ENCODE peak calls at places on chromosomes 16 and 17, in ten cellular contexts. Y is colonic mucosa, S is HCT116, W is ascending aorta, J is GM20000, T is cardiac muscle cell, Q is adrenal gland, A is heart left ventricle, P is lower lobe of right lung, M is BJ. V is an unnamed sample.

GRCh38 chr16:49277386-49277742 is 4.3 kb downstream of the CBLN1 start:
- DNase-seq in J (no peak), P (no peak), T (no peak), A (no peak), Q (no peak), W (no peak), S (no peak), Y (no peak), M (no peak), V (no peak)

GRCh38 chr16:3202903-3203539 is 15.0 kb downstream of the OR1F1 start:
- DNase-seq in Y (no peak), T (no peak), A (no peak), M (no peak), J (no peak), P (no peak), Q (no peak), S (no peak), W (no peak), V (no peak)

GRCh38 chr17:6095501-6095900 is 25.3 kb downstream of the WSCD1 start:
- DNase-seq in A (no peak), T (no peak), M (no peak), P (peak), W (no peak), Y (no peak), S (no peak), J (no peak), Q (no peak), V (no peak)

GRCh38 chr17:50421308-50422031 is 4.5 kb upstream of the ACSF2 start:
- DNase-seq in M (no peak), Q (no peak), Y (no peak), J (peak), P (no peak), S (no peak), A (no peak), W (no peak), T (no peak), V (no peak)

GRCh38 chr16:84907575-84907974 is 87.8 kb downstream of the CRISPLD2 start:
- DNase-seq in P (no peak), J (no peak), Y (no peak), T (no peak), Q (peak), S (no peak), W (no peak), A (no peak), M (peak), V (no peak)

GRCh38 chr16:31476305-31477219 is 4.6 kb downstream of the TGFB1I1 start:
- DNase-seq in M (no peak), J (peak), S (no peak), Q (peak), P (peak), Y (peak), W (no peak), A (peak), T (peak), V (peak)

GRCh38 chr17:1490643-1491405 is 1.7 kb downstream of the MYO1C start:
- DNase-seq in Q (peak), J (peak), T (peak), P (peak), A (peak), S (no peak), Y (peak), M (no peak), W (no peak), V (peak)

GRCh38 chr17:72121164-72122001 is 563 bp downstream of the SOX9 start:
- DNase-seq in Q (no peak), T (peak), W (no peak), A (peak), M (no peak), S (no peak), J (peak), P (peak), Y (peak), V (peak)

GRCh38 chr17:61385869-61386245 is 13.8 kb upstream of the TBX2 start:
- DNase-seq in A (no peak), T (no peak), S (no peak), Q (no peak), W (no peak), P (peak), Y (no peak), J (no peak), M (no peak), V (no peak)

GRCh38 chr16:30526137-30526822 is at the start of gene ZNF768:
- DNase-seq in A (peak), W (no peak), Y (peak), Q (peak), J (peak), T (peak), M (no peak), P (peak), S (no peak), V (peak)

GRCh38 chr17:47884905-47885735 is 10.9 kb upstream of the SP2 start:
- DNase-seq in M (no peak), Q (no peak), T (no peak), S (no peak), P (peak), J (no peak), Y (peak), A (no peak), W (no peak), V (no peak)

GRCh38 chr17:79991140-79991923 is 44.3 kb downstream of the TBC1D16 start:
- DNase-seq in J (peak), M (no peak), Q (peak), W (no peak), P (peak), Y (peak), S (peak), T (peak), A (peak), V (peak)

GRCh38 chr16:18809165-18809564 is 7.8 kb upstream of the ARL6IP1 start:
- DNase-seq in Y (no peak), A (no peak), W (no peak), Q (no peak), S (no peak), T (no peak), M (no peak), P (no peak), J (no peak), V (no peak)

GRCh38 chr17:17748604-17749003 is 67.3 kb downstream of the RAI1 start:
- DNase-seq in Q (no peak), J (no peak), Y (no peak), W (no peak), T (no peak), M (no peak), S (no peak), A (no peak), P (no peak), V (no peak)

GRCh38 chr17:66930933-66931332 is 33.6 kb upstream of the CACNG4 start:
- DNase-seq in Y (no peak), M (no peak), J (no peak), A (no peak), Q (no peak), T (no peak), W (no peak), S (peak), P (no peak), V (peak)

GRCh38 chr16:47905771-47906170 is 250.0 kb downstream of the ABCC12 start:
- DNase-seq in W (no peak), S (no peak), Y (no peak), P (no peak), T (no peak), Q (no peak), M (peak), J (no peak), A (no peak), V (no peak)

GRCh38 chr17:38449364-38449763 is 21.1 kb downstream of the ARHGAP23 start:
- DNase-seq in T (no peak), Q (no peak), J (no peak), A (no peak), Y (no peak), S (no peak), W (no peak), M (no peak), P (no peak), V (peak)

GRCh38 chr16:69890114-69890890 is 60.8 kb upstream of the CLEC18A start:
- DNase-seq in S (no peak), Y (peak), T (peak), M (peak), J (no peak), P (no peak), W (peak), A (peak), Q (peak), V (no peak)

GRCh38 chr16:69905171-69905555 is 46.0 kb upstream of the CLEC18A start:
- DNase-seq in A (no peak), Q (no peak), J (no peak), S (no peak), M (no peak), W (no peak), P (no peak), T (no peak), Y (no peak), V (no peak)

GRCh38 chr16:11135167-11135973 is 120.6 kb downstream of the SOCS1 start:
- DNase-seq in T (no peak), Y (no peak), J (no peak), M (peak), A (no peak), S (no peak), P (no peak), W (no peak), Q (no peak), V (no peak)

GRCh38 chr17:7851438-7852261 is 3.2 kb upstream of the TMEM88 start:
- DNase-seq in M (no peak), P (peak), T (peak), Y (peak), S (no peak), W (no peak), A (peak), J (peak), Q (peak), V (peak)

GRCh38 chr17:82956146-82956725 is 116.4 kb upstream of the ZNF750 start:
- DNase-seq in W (no peak), J (no peak), Q (no peak), P (no peak), A (no peak), Y (no peak), S (no peak), T (no peak), M (no peak), V (no peak)

GRCh38 chr16:4414187-4414909 is 2.0 kb downstream of the CORO7 start:
- DNase-seq in P (no peak), W (no peak), Y (no peak), T (no peak), Q (no peak), A (no peak), M (no peak), S (no peak), J (peak), V (no peak)

GRCh38 chr16:85927326-85927725 is 28.4 kb downstream of the IRF8 start:
- DNase-seq in W (no peak), A (no peak), J (no peak), M (no peak), S (no peak), Y (no peak), T (no peak), P (no peak), Q (no peak), V (no peak)

GRCh38 chr16:85930321-85930720 is 31.4 kb downstream of the IRF8 start:
- DNase-seq in P (no peak), T (no peak), A (no peak), W (no peak), Y (no peak), J (no peak), Q (no peak), M (no peak), S (no peak), V (no peak)

GRCh38 chr16:85927938-85928337 is 29.0 kb downstream of the IRF8 start:
- DNase-seq in W (no peak), M (no peak), Y (no peak), J (no peak), A (no peak), S (no peak), T (no peak), P (no peak), Q (no peak), V (no peak)

GRCh38 chr16:85928411-85928820 is 29.5 kb downstream of the IRF8 start:
- DNase-seq in Q (peak), M (peak), W (peak), P (peak), J (no peak), S (no peak), T (no peak), Y (no peak), A (no peak), V (no peak)

GRCh38 chr16:85929259-85929704 is 30.3 kb downstream of the IRF8 start:
- DNase-seq in Q (no peak), J (no peak), M (no peak), Y (no peak), A (no peak), W (no peak), S (no peak), P (no peak), T (no peak), V (peak)
- TF ChIP-seq CTCF in Q (no peak), J (no peak), M (no peak), Y (no peak), A (no peak), W (no peak), S (no peak), P (no peak), T (no peak), V (no peak)

DNA sequence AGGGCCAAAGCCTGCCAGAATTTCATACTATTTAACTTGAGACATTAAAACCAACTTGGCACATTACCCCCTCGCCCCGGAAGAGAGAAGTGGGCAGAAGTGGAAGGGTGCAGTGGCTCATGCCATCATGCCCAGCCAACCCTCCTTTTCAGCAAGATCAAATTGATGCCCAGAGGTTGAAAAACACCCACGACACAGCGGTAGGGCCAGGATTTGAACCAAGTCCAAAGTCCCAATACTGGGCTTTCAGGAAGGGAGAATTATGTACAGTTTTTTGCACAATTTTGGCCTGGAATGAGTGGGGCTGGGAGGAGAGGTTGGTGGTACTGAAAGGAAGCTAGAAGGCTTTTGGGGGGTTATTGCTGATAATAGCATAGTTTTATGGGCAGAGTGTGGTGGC is 11.0 kb downstream of the PDP2 start:
- DNase-seq in J (no peak), W (no peak), Y (no peak), Q (no peak), S (no peak), M (no peak), P (no peak), T (no peak), A (no peak), V (no peak)
- TF ChIP-seq CTCF in J (no peak), W (no peak), Y (no peak), Q (no peak), S (no peak), M (no peak), P (no peak), T (no peak), A (no peak), V (no peak)

GRCh38 chr16:25108054-25108453 is 3.5 kb upstream of the LCMT1 start:
- DNase-seq in T (no peak), Y (no peak), S (no peak), J (peak), W (no peak), Q (no peak), M (no peak), A (no peak), P (no peak), V (peak)
- TF ChIP-seq CTCF in T (no peak), Y (no peak), S (peak), J (peak), W (no peak), Q (no peak), M (no peak), A (no peak), P (no peak), V (no peak)

GRCh38 chr17:27496005-27496404 is 39.8 kb downstream of the KSR1 start:
- DNase-seq in W (no peak), P (no peak), S (no peak), J (peak), Q (no peak), A (no peak), Y (no peak), T (no peak), M (no peak), V (no peak)

GRCh38 chr17:27498615-27499316 is 42.5 kb downstream of the KSR1 start:
- DNase-seq in Q (no peak), P (no peak), M (no peak), J (no peak), A (no peak), T (no peak), W (no peak), S (no peak), Y (no peak), V (no peak)

GRCh38 chr17:27496971-27497370 is 40.7 kb downstream of the KSR1 start:
- DNase-seq in M (no peak), A (no peak), Q (no peak), P (no peak), S (no peak), T (no peak), Y (no peak), J (no peak), W (no peak), V (no peak)

GRCh38 chr17:27496501-27496943 is 40.3 kb downstream of the KSR1 start:
- DNase-seq in Q (no peak), A (no peak), S (no peak), J (peak), M (no peak), W (no peak), T (no peak), P (no peak), Y (no peak), V (peak)

DNA sequence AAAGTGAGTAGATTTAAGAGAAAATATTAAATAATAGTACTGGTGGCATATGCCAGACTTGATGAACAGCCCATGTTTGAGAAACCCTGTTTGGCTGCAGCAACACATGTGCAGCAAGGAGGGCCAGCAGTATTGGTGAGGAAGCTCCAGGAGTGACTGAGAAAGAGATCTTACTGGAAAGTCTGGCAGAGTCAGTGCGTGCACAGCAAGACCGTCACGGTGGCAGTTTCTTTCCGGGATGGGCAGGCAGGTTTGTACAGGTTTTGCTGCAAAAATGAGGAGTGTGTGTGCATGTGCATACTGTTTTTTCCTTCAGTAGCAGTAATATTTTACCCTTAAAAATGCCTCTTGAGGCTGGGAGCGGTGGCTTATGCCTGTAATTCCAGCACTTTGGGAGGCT is 41.4 kb downstream of the KSR1 start:
- DNase-seq in A (no peak), T (no peak), M (no peak), S (no peak), J (no peak), Y (no peak), P (no peak), W (no peak), Q (no peak), V (no peak)
- TF ChIP-seq CTCF in A (no peak), T (no peak), M (no peak), S (no peak), J (no peak), Y (no peak), P (no peak), W (no peak), Q (no peak), V (no peak)

GRCh38 chr16:8855051-8855786 is 13.6 kb downstream of the CARHSP1 start:
- DNase-seq in J (no peak), A (no peak), T (no peak), W (no peak), P (peak), Y (peak), Q (no peak), S (no peak), M (no peak), V (peak)
- TF ChIP-seq CTCF in J (no peak), A (no peak), T (no peak), W (no peak), P (no peak), Y (no peak), Q (no peak), S (peak), M (peak), V (peak)

DNA sequence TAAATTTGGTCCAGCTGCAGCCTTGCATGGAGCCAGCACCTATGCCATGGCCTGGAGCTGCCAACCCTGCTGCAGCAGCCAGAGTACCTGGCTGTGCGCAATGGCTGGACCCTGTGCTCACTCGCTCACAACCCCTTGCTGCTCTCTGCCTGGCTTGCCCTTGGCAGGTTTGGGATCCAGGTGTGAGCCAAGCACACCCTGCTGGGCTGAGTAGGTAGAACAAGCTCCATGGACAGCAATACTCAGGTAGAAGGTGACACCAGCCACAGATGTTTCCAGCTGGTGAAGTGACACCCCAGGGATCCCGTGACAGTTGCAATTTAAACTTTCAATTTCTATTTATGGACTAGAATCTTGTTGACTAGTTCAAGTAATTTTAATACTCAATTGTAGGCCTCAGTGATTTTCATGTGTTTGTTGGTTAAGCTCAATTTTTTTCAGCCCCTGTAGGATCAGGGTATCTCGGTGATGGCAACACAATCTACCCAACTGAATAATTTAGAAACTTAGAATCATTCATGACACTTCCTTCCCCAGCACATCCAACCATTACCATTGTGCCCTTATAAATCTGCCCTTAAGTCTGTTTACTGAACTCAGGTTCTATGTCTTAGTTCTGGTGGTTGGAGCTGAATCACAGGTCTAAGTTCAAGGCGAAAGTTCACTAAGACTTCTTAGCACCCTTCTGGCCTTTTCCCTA is 480.0 kb downstream of the PMP22 start:
- DNase-seq in M (no peak), W (no peak), P (no peak), Q (no peak), Y (no peak), J (no peak), S (no peak), T (no peak), A (no peak), V (peak)
- TF ChIP-seq CTCF in M (no peak), W (no peak), P (no peak), Q (no peak), Y (no peak), J (no peak), S (peak), T (no peak), A (no peak), V (no peak)